ENCODE peak calls at places on chromosomes 1 and 21, in nine cellular contexts. B is left lung; X is Peyer's patch; Q is stimulated activated naive CD8-positive, alpha-beta T cell treated with anti-CD3 and anti-CD28 coated beads, Interleukin-15, amount 100 ng/mL, for 72 hours; O is heart left ventricle; F is RWPE1; Y is iPS-NIHi11; T is fibroblast of the aortic adventitia; G is dermis blood vessel endothelial cell. P is an unnamed sample.

GRCh38 chr1:156869455-156869854 is 8.8 kb downstream of the NTRK1 start:
- DNase-seq in B (no peak), X (no peak), Q (no peak), O (no peak), F (no peak), Y (no peak), T (no peak), G (no peak), P (no peak)

GRCh38 chr1:1282998-1283397 is 2.8 kb downstream of the SCNN1D start:
- DNase-seq in B (no peak), X (no peak), Q (no peak), O (no peak), F (no peak), Y (no peak), T (no peak), G (peak), P (no peak)

GRCh38 chr21:31273278-31273677 is 70.8 kb downstream of the TIAM1 start:
- DNase-seq in B (no peak), X (no peak), Q (no peak), O (no peak), F (no peak), Y (no peak), T (no peak), G (no peak), P (no peak)

GRCh38 chr1:9894115-9894514 is 16.0 kb downstream of the CTNNBIP1 start:
- DNase-seq in B (no peak), X (no peak), Q (no peak), O (no peak), F (no peak), Y (no peak), T (no peak), G (no peak), P (no peak)

GRCh38 chr21:41648591-41649031 is 118.2 kb downstream of the RIPK4 start:
- DNase-seq in B (no peak), X (no peak), Q (no peak), O (no peak), F (peak), Y (no peak), T (peak), G (no peak), P (peak)

GRCh38 chr21:21230672-21231071 is 232.5 kb downstream of the NCAM2 start:
- DNase-seq in B (no peak), X (no peak), Q (no peak), O (no peak), F (peak), Y (no peak), T (peak), G (no peak), P (no peak)

GRCh38 chr1:104018922-104019674 is 269.4 kb downstream of the AMY1C start:
- DNase-seq in B (peak), X (no peak), Q (no peak), O (no peak), F (no peak), Y (no peak), T (no peak), G (no peak), P (no peak)

GRCh38 chr1:228515200-228515834 is 28.1 kb downstream of the RNF187 start:
- DNase-seq in B (no peak), X (peak), Q (no peak), O (no peak), F (peak), Y (peak), T (peak), G (peak), P (peak)

GRCh38 chr1:48338257-48338656 is 115.7 kb downstream of the SLC5A9 start:
- DNase-seq in B (no peak), X (no peak), Q (no peak), O (no peak), F (no peak), Y (no peak), T (no peak), G (no peak), P (no peak)

GRCh38 chr1:183327429-183328290 is 90.5 kb downstream of the NMNAT2 start:
- DNase-seq in B (no peak), X (no peak), Q (no peak), O (peak), F (no peak), Y (no peak), T (peak), G (no peak), P (no peak)

GRCh38 chr21:43736224-43736883 is 17.4 kb downstream of the PDXK start:
- DNase-seq in B (no peak), X (no peak), Q (no peak), O (no peak), F (no peak), Y (no peak), T (no peak), G (peak), P (no peak)

GRCh38 chr1:86429830-86430229 is 5.9 kb downstream of the CLCA2 start:
- DNase-seq in B (no peak), X (no peak), Q (no peak), O (peak), F (peak), Y (no peak), T (peak), G (peak), P (peak)

GRCh38 chr1:87977145-87977544 is 648.5 kb downstream of the LMO4 start:
- DNase-seq in B (no peak), X (no peak), Q (no peak), O (no peak), F (peak), Y (peak), T (no peak), G (no peak), P (no peak)

GRCh38 chr1:55070291-55070690 is 30.9 kb downstream of the PCSK9 start:
- DNase-seq in B (no peak), X (no peak), Q (no peak), O (no peak), F (no peak), Y (no peak), T (no peak), G (no peak), P (no peak)

GRCh38 chr1:44616284-44616990 is 57.8 kb downstream of the TMEM53 start:
- DNase-seq in B (no peak), X (no peak), Q (no peak), O (no peak), F (peak), Y (peak), T (no peak), G (no peak), P (no peak)

GRCh38 chr1:241142493-241142892 is 214.5 kb downstream of the RGS7 start:
- DNase-seq in B (no peak), X (no peak), Q (no peak), O (no peak), F (no peak), Y (no peak), T (no peak), G (no peak), P (no peak)

GRCh38 chr1:6198646-6199297 is 623 bp downstream of the RPL22 start:
- DNase-seq in B (no peak), X (no peak), Q (no peak), O (no peak), F (no peak), Y (no peak), T (no peak), G (peak), P (no peak)

GRCh38 chr1:235607284-235607683 is 42.3 kb downstream of the GNG4 start:
- DNase-seq in B (peak), X (no peak), Q (no peak), O (no peak), F (no peak), Y (no peak), T (no peak), G (no peak), P (no peak)

GRCh38 chr1:57204942-57205787 is 218.7 kb downstream of the DAB1 start:
- DNase-seq in B (no peak), X (no peak), Q (no peak), O (no peak), F (no peak), Y (peak), T (no peak), G (no peak), P (no peak)

GRCh38 chr1:222413436-222413835 is 134.5 kb downstream of the HHIPL2 start:
- DNase-seq in B (no peak), X (no peak), Q (no peak), O (no peak), F (no peak), Y (no peak), T (no peak), G (no peak), P (no peak)

GRCh38 chr1:111857251-111857651 is 101.5 kb downstream of the DDX20 start:
- DNase-seq in B (no peak), X (no peak), Q (no peak), O (peak), F (no peak), Y (no peak), T (no peak), G (no peak), P (no peak)

GRCh38 chr1:233673947-233674431 is 60.1 kb downstream of the KCNK1 start:
- DNase-seq in B (no peak), X (no peak), Q (no peak), O (no peak), F (no peak), Y (no peak), T (no peak), G (no peak), P (no peak)

GRCh38 chr1:16296643-16297042 is 55.6 kb downstream of the FBXO42 start:
- DNase-seq in B (no peak), X (no peak), Q (no peak), O (no peak), F (no peak), Y (no peak), T (no peak), G (no peak), P (peak)

GRCh38 chr1:221039616-221040015 is 160.4 kb downstream of the HLX start:
- DNase-seq in B (no peak), X (no peak), Q (no peak), O (no peak), F (no peak), Y (no peak), T (peak), G (peak), P (no peak)

GRCh38 chr21:42463861-42464515 is 32.0 kb downstream of the RSPH1 start:
- DNase-seq in B (no peak), X (peak), Q (peak), O (no peak), F (peak), Y (no peak), T (peak), G (peak), P (no peak)

GRCh38 chr1:39833121-39833520 is 44.5 kb upstream of the BMP8B start:
- DNase-seq in B (no peak), X (no peak), Q (no peak), O (no peak), F (no peak), Y (no peak), T (peak), G (no peak), P (no peak)

GRCh38 chr1:175504875-175505555 is 238.4 kb downstream of the TNR start:
- DNase-seq in B (peak), X (no peak), Q (no peak), O (no peak), F (no peak), Y (peak), T (no peak), G (no peak), P (no peak)

GRCh38 chr1:76928511-76928910 is 61.2 kb downstream of the ST6GALNAC5 start:
- DNase-seq in B (no peak), X (no peak), Q (no peak), O (no peak), F (peak), Y (no peak), T (no peak), G (no peak), P (no peak)

GRCh38 chr1:1462318-1462966 is 9.1 kb upstream of the ATAD3B start:
- DNase-seq in B (peak), X (peak), Q (no peak), O (no peak), F (peak), Y (peak), T (peak), G (no peak), P (no peak)

GRCh38 chr1:66244429-66244828 is 289.5 kb upstream of the SGIP1 start:
- DNase-seq in B (no peak), X (no peak), Q (no peak), O (no peak), F (no peak), Y (no peak), T (no peak), G (no peak), P (no peak)

GRCh38 chr21:14916676-14917141 is 148.1 kb downstream of the NRIP1 start:
- DNase-seq in B (no peak), X (no peak), Q (no peak), O (no peak), F (no peak), Y (no peak), T (no peak), G (no peak), P (no peak)

GRCh38 chr1:54604572-54605370 is 18.6 kb downstream of the FAM151A start:
- DNase-seq in B (peak), X (no peak), Q (peak), O (no peak), F (no peak), Y (no peak), T (no peak), G (peak), P (no peak)

P was measured in H54.